ENCODE peak calls at places on chromosomes 2 and 18, in six cellular contexts. V is HT1080, O is T-helper 1 cell, H is neural progenitor cell, U is body of pancreas, N is EL. L is an unnamed sample.

GRCh38 chr2:236070236-236070635 is 98.0 kb downstream of the GBX2 start:
- DNase-seq in U (no peak), H (no peak), V (no peak), N (no peak), O (no peak), L (no peak)

GRCh38 chr2:233422649-233423435 is 68.5 kb downstream of the DGKD start:
- DNase-seq in N (no peak), H (no peak), O (no peak), V (no peak), U (no peak), L (no peak)

GRCh38 chr2:196955036-196955435 is 28.5 kb upstream of the PGAP1 start:
- DNase-seq in H (no peak), O (no peak), N (no peak), U (no peak), V (no peak), L (no peak)

GRCh38 chr2:73112026-73112912 is 479 bp downstream of the RAB11FIP5 start:
- DNase-seq in U (peak; percentile 51), V (peak; percentile 18), H (peak; percentile 79), O (no peak), N (peak; percentile 49), L (no peak)

GRCh38 chr18:75215663-75216062 is 5.1 kb downstream of the TSHZ1 start:
- DNase-seq in O (no peak), N (no peak), U (no peak), H (no peak), V (no peak), L (no peak)

GRCh38 chr2:136025057-136025973 is 39.9 kb upstream of the DARS1 start:
- DNase-seq in N (no peak), H (peak; percentile 99), U (peak; percentile 72), O (no peak), V (no peak), L (no peak)

GRCh38 chr2:128635361-128635900 is 316.8 kb upstream of the HS6ST1 start:
- DNase-seq in U (no peak), H (no peak), V (no peak), N (no peak), O (no peak), L (no peak)

GRCh38 chr2:30670453-30670852 is 136.8 kb downstream of the CAPN13 start:
- DNase-seq in N (peak; percentile 28), V (peak; percentile 42), H (no peak), O (no peak), U (no peak), L (no peak)

GRCh38 chr2:164302786-164303185 is 318.5 kb downstream of the GRB14 start:
- DNase-seq in N (no peak), V (no peak), U (no peak), H (peak; percentile 79), O (no peak), L (no peak)

GRCh38 chr18:57241869-57242268 is 95.0 kb downstream of the BOD1L2 start:
- DNase-seq in V (no peak), N (no peak), H (no peak), U (no peak), O (no peak), L (no peak)

GRCh38 chr2:222959358-222959757 is 92.6 kb upstream of the KCNE4 start:
- DNase-seq in N (peak; percentile 99), V (peak; percentile 88), U (no peak), H (peak; percentile 20), O (no peak), L (no peak)

GRCh38 chr2:191486584-191487320 is 191.2 kb upstream of the NABP1 start:
- DNase-seq in N (peak; percentile 98), H (no peak), U (no peak), O (no peak), V (peak; percentile 96), L (no peak)

GRCh38 chr2:219022616-219023015 is 18.7 kb downstream of the CFAP65 start:
- DNase-seq in H (no peak), U (no peak), O (no peak), N (no peak), V (no peak), L (no peak)

GRCh38 chr2:74834806-74835755 is 1.2 kb downstream of the HK2 start:
- DNase-seq in U (peak; percentile 53), N (peak; percentile 64), V (peak; percentile 79), H (peak; percentile 95), O (peak; percentile 31), L (no peak)

GRCh38 chr2:28588231-28588725 is 92.4 kb downstream of the PLB1 start:
- DNase-seq in U (no peak), N (peak; percentile 18), O (no peak), H (no peak), V (no peak), L (no peak)

GRCh38 chr18:47986724-47987455 is 56.4 kb upstream of the SMAD2 start:
- DNase-seq in N (no peak), U (no peak), O (no peak), V (no peak), H (no peak), L (no peak)

GRCh38 chr2:187415449-187415848 is 32.6 kb downstream of the CALCRL start:
- DNase-seq in O (no peak), N (no peak), V (no peak), U (no peak), H (no peak), L (no peak)

GRCh38 chr2:101012706-101013181 is 10.7 kb downstream of the RPL31 start:
- DNase-seq in U (peak; percentile 49), N (peak; percentile 54), H (peak; percentile 44), V (no peak), O (no peak), L (no peak)

GRCh38 chr2:28356095-28356911 is 36.4 kb upstream of the FOSL2 start:
- DNase-seq in H (peak; percentile 40), N (peak; percentile 91), U (peak; percentile 79), O (no peak), V (peak; percentile 44), L (peak; percentile 17)

GRCh38 chr2:133109772-133110171 is 439.8 kb upstream of the LYPD1 start:
- DNase-seq in O (no peak), N (peak; percentile 88), U (no peak), V (peak; percentile 78), H (no peak), L (no peak)

GRCh38 chr2:175742367-175742766 is 259.7 kb downstream of the LNPK start:
- DNase-seq in V (peak; percentile 79), H (no peak), U (no peak), O (no peak), N (peak; percentile 80), L (no peak)

GRCh38 chr2:226638576-226638975 is 161.0 kb downstream of the IRS1 start:
- DNase-seq in V (no peak), U (no peak), H (no peak), O (no peak), N (no peak), L (no peak)

GRCh38 chr2:171668111-171668600 is 19.1 kb upstream of the DYNC1I2 start:
- DNase-seq in N (no peak), V (no peak), O (no peak), U (no peak), H (no peak), L (no peak)

GRCh38 chr2:230220347-230220969 is 674 bp upstream of the SP110 start:
- DNase-seq in H (no peak), N (no peak), O (no peak), U (peak; percentile 9), V (no peak), L (no peak)

GRCh38 chr2:33238111-33238510 is 238.3 kb upstream of the RASGRP3 start:
- DNase-seq in U (no peak), O (no peak), N (peak; percentile 56), H (no peak), V (peak; percentile 82), L (no peak)

GRCh38 chr18:63542069-63542468 is at the start of gene SERPINB12:
- DNase-seq in N (no peak), H (no peak), O (no peak), U (no peak), V (no peak), L (no peak)

GRCh38 chr2:177599072-177599688 is 206.6 kb downstream of the AGPS start:
- DNase-seq in U (no peak), N (no peak), H (no peak), O (no peak), V (peak; percentile 13), L (no peak)

L was measured in cerebellar nuclear complex.